ENCODE peak calls at places on chromosome 16, in five cellular contexts. F, A, Y, X and Q are unnamed samples.

GRCh38 chr16:9139965-9140364 is 48.5 kb downstream of the HAPSTR1 start:
- DNase-seq in F (no peak), A (peak), Y (no peak), X (no peak), Q (no peak)

GRCh38 chr16:1037023-1037933 is 35.3 kb upstream of the SSTR5 start:
- DNase-seq in F (no peak), A (no peak), Y (no peak), X (no peak), Q (no peak)

GRCh38 chr16:80029706-80030481 is 429.4 kb upstream of the MAF start:
- DNase-seq in F (no peak), A (no peak), Y (no peak), X (no peak), Q (no peak)

GRCh38 chr16:68444058-68444657 is 4.2 kb downstream of the SMPD3 start:
- DNase-seq in F (no peak), A (no peak), Y (peak), X (no peak), Q (peak)

GRCh38 chr16:4537376-4538066 is 1.1 kb downstream of the CDIP1 start:
- DNase-seq in F (no peak), A (peak), Y (no peak), X (no peak), Q (no peak)

GRCh38 chr16:75475420-75475847 is 10.9 kb upstream of the TMEM170A start:
- DNase-seq in F (no peak), A (no peak), Y (no peak), X (no peak), Q (no peak)

GRCh38 chr16:23107878-23108277 is 41.4 kb downstream of the USP31 start:
- DNase-seq in F (no peak), A (no peak), Y (peak), X (no peak), Q (no peak)

GRCh38 chr16:57266531-57267268 is 17.8 kb downstream of the PLLP start:
- DNase-seq in F (no peak), A (peak), Y (no peak), X (no peak), Q (peak)

GRCh38 chr16:70768205-70768580 is 32.8 kb downstream of the VAC14 start:
- DNase-seq in F (no peak), A (no peak), Y (no peak), X (no peak), Q (no peak)

GRCh38 chr16:29154676-29155121 is 169.8 kb downstream of the LAT start:
- DNase-seq in F (peak), A (no peak), Y (peak), X (no peak), Q (no peak)

GRCh38 chr16:88634141-88634993 is 4.0 kb upstream of the IL17C start:
- DNase-seq in F (no peak), A (no peak), Y (no peak), X (no peak), Q (peak)

GRCh38 chr16:86571197-86571915 is 4.7 kb downstream of the FOXC2 start:
- DNase-seq in F (no peak), A (no peak), Y (no peak), X (no peak), Q (no peak)

GRCh38 chr16:48503779-48504178 is 106.2 kb downstream of the N4BP1 start:
- DNase-seq in F (peak), A (no peak), Y (peak), X (peak), Q (peak)

GRCh38 chr16:87072101-87072500 is 245.1 kb downstream of the C16orf95 start:
- DNase-seq in F (no peak), A (no peak), Y (no peak), X (no peak), Q (no peak)

GRCh38 chr16:28313587-28313986 is 21.3 kb downstream of the SBK1 start:
- DNase-seq in F (no peak), A (no peak), Y (no peak), X (no peak), Q (no peak)

GRCh38 chr16:87789437-87790277 is 23.9 kb upstream of the KLHDC4 start:
- DNase-seq in F (peak), A (no peak), Y (peak), X (peak), Q (no peak)

GRCh38 chr16:86914850-86915717 is 336.7 kb downstream of the FOXL1 start:
- DNase-seq in F (no peak), A (no peak), Y (no peak), X (no peak), Q (no peak)

GRCh38 chr16:77402672-77403071 is 32.2 kb downstream of the ADAMTS18 start:
- DNase-seq in F (no peak), A (no peak), Y (no peak), X (no peak), Q (no peak)

GRCh38 chr16:15708997-15709396 is 59.0 kb downstream of the NDE1 start:
- DNase-seq in F (no peak), A (no peak), Y (no peak), X (no peak), Q (no peak)

GRCh38 chr16:77805403-77805802 is 17.0 kb downstream of the VAT1L start:
- DNase-seq in F (no peak), A (no peak), Y (no peak), X (no peak), Q (peak)